ENCODE peak calls at places on chromosome 3, in eight cellular contexts. One of them, this sample, is unnamed.

GRCh38 chr3:156939315-156939714 is 113.2 kb downstream of the LEKR1 start:
- DNase-seq in HepG2: no peak
- DNase-seq in K562: no peak
- DNase-seq in H1: no peak
- DNase-seq in SK-N-SH: no peak
- DNase-seq in HCT116: no peak
- DNase-seq in GM12878: no peak
- DNase-seq in endothelial cell of umbilical vein: no peak
- DNase-seq in this sample: no peak

GRCh38 chr3:41188291-41188690 is 11.0 kb upstream of the CTNNB1 start:
- DNase-seq in HepG2: no peak
- DNase-seq in K562: no peak
- DNase-seq in H1: no peak
- DNase-seq in SK-N-SH: no peak
- DNase-seq in HCT116: no peak
- DNase-seq in GM12878: no peak
- DNase-seq in endothelial cell of umbilical vein: no peak
- DNase-seq in this sample: no peak

GRCh38 chr3:11530153-11530721 is 113.5 kb downstream of the VGLL4 start:
- DNase-seq in HepG2: peak
- DNase-seq in K562: no peak
- DNase-seq in H1: no peak
- DNase-seq in SK-N-SH: no peak
- DNase-seq in HCT116: no peak
- DNase-seq in GM12878: no peak
- DNase-seq in endothelial cell of umbilical vein: no peak
- DNase-seq in this sample: no peak

GRCh38 chr3:158727499-158728377 is 4.5 kb downstream of the RARRES1 start:
- DNase-seq in HepG2: peak
- DNase-seq in K562: peak
- DNase-seq in H1: no peak
- DNase-seq in SK-N-SH: peak
- DNase-seq in HCT116: peak
- DNase-seq in GM12878: peak
- DNase-seq in endothelial cell of umbilical vein: peak
- DNase-seq in this sample: peak

GRCh38 chr3:121985841-121986240 is 36.2 kb downstream of the ILDR1 start:
- DNase-seq in HepG2: no peak
- DNase-seq in K562: no peak
- DNase-seq in H1: no peak
- DNase-seq in SK-N-SH: no peak
- DNase-seq in HCT116: no peak
- DNase-seq in GM12878: no peak
- DNase-seq in endothelial cell of umbilical vein: no peak
- DNase-seq in this sample: no peak

GRCh38 chr3:193711523-193711963 is 118.5 kb downstream of the OPA1 start:
- DNase-seq in HepG2: peak
- DNase-seq in K562: no peak
- DNase-seq in H1: no peak
- DNase-seq in SK-N-SH: no peak
- DNase-seq in HCT116: no peak
- DNase-seq in GM12878: no peak
- DNase-seq in endothelial cell of umbilical vein: no peak
- DNase-seq in this sample: no peak

GRCh38 chr3:56254261-56254660 is 214.0 kb downstream of the ERC2 start:
- DNase-seq in HepG2: no peak
- DNase-seq in K562: no peak
- DNase-seq in H1: no peak
- DNase-seq in SK-N-SH: no peak
- DNase-seq in HCT116: no peak
- DNase-seq in GM12878: no peak
- DNase-seq in endothelial cell of umbilical vein: no peak
- DNase-seq in this sample: peak

GRCh38 chr3:109257269-109257668 is 59.0 kb downstream of the DPPA2 start:
- DNase-seq in HepG2: no peak
- DNase-seq in K562: no peak
- DNase-seq in H1: no peak
- DNase-seq in SK-N-SH: no peak
- DNase-seq in HCT116: no peak
- DNase-seq in GM12878: no peak
- DNase-seq in endothelial cell of umbilical vein: peak
- DNase-seq in this sample: no peak

GRCh38 chr3:66493464-66494099 is 7.2 kb downstream of the LRIG1 start:
- DNase-seq in HepG2: no peak
- DNase-seq in K562: no peak
- DNase-seq in H1: no peak
- DNase-seq in SK-N-SH: no peak
- DNase-seq in HCT116: no peak
- DNase-seq in GM12878: no peak
- DNase-seq in endothelial cell of umbilical vein: no peak
- DNase-seq in this sample: no peak

GRCh38 chr3:126678691-126679317 is 23.9 kb upstream of the TXNRD3 start:
- DNase-seq in HepG2: no peak
- DNase-seq in K562: no peak
- DNase-seq in H1: no peak
- DNase-seq in SK-N-SH: no peak
- DNase-seq in HCT116: no peak
- DNase-seq in GM12878: no peak
- DNase-seq in endothelial cell of umbilical vein: no peak
- DNase-seq in this sample: peak

GRCh38 chr3:126545544-126545943 is 13.2 kb downstream of the C3orf22 start:
- DNase-seq in HepG2: no peak
- DNase-seq in K562: no peak
- DNase-seq in H1: no peak
- DNase-seq in SK-N-SH: peak
- DNase-seq in HCT116: no peak
- DNase-seq in GM12878: no peak
- DNase-seq in endothelial cell of umbilical vein: no peak
- DNase-seq in this sample: no peak

GRCh38 chr3:29705906-29706507 is 425.1 kb downstream of the RBMS3 start:
- DNase-seq in HepG2: no peak
- DNase-seq in K562: no peak
- DNase-seq in H1: no peak
- DNase-seq in SK-N-SH: no peak
- DNase-seq in HCT116: no peak
- DNase-seq in GM12878: no peak
- DNase-seq in endothelial cell of umbilical vein: no peak
- DNase-seq in this sample: no peak

GRCh38 chr3:12935023-12935860 is 93.9 kb upstream of the RPL32 start:
- DNase-seq in HepG2: no peak
- DNase-seq in K562: peak
- DNase-seq in H1: no peak
- DNase-seq in SK-N-SH: no peak
- DNase-seq in HCT116: no peak
- DNase-seq in GM12878: no peak
- DNase-seq in endothelial cell of umbilical vein: no peak
- DNase-seq in this sample: no peak

GRCh38 chr3:12933901-12934300 is 92.5 kb upstream of the RPL32 start:
- DNase-seq in HepG2: no peak
- DNase-seq in K562: no peak
- DNase-seq in H1: no peak
- DNase-seq in SK-N-SH: no peak
- DNase-seq in HCT116: no peak
- DNase-seq in GM12878: no peak
- DNase-seq in endothelial cell of umbilical vein: no peak
- DNase-seq in this sample: no peak

GRCh38 chr3:12934431-12934830 is 93.1 kb upstream of the RPL32 start:
- DNase-seq in HepG2: no peak
- DNase-seq in K562: no peak
- DNase-seq in H1: no peak
- DNase-seq in SK-N-SH: no peak
- DNase-seq in HCT116: no peak
- DNase-seq in GM12878: no peak
- DNase-seq in endothelial cell of umbilical vein: no peak
- DNase-seq in this sample: no peak

GRCh38 chr3:12938258-12938711 is 96.9 kb upstream of the RPL32 start:
- DNase-seq in HepG2: no peak
- DNase-seq in K562: no peak
- DNase-seq in H1: no peak
- DNase-seq in SK-N-SH: no peak
- DNase-seq in HCT116: no peak
- DNase-seq in GM12878: no peak
- DNase-seq in endothelial cell of umbilical vein: no peak
- DNase-seq in this sample: no peak

DNA sequence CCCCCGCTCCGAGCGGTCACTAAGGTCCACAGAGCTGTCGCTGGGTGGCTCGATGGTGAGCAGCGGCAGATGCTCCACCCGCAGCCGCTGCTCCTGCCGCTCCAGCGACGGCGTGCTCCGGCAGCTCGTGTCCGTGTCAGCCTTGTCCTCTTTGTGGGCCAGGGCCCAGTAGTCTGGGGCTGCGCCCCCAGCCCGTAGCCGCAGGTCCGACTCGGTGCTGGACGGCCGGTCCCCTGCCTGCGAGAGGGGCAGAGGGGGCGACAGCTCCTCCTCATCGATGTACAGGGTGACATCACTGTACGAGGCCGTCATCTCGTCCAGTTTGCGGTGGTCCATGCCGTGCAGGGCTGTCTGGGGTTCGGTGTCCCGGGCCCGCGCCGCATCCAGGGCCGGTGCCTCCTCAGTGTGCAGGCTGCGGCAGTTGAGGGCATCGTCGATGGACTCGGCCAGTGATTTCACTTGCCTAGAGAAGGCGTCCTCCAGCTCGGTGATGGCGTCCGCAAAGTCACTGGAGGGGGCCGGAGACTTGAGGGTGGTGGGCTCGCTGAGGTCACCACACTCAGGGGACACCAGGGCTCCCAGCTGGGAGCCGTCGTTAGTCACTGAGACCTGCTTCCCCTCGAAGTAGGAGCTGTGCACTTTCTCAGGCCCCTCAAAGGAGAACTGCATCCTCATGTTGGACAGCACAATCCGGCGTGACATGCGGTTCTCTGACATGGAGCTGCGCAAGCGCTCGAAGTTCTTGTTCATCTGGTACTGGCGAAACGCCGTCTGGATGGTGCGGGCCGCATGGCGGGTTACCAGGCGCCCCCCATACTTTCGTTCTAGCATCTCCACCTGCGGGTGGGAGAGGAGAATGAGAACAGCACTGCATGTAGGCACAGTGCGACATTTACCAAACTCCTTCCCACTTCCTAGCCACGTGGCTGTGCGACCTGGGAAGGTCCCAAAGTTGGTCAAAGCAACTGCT is 94.8 kb upstream of the RPL32 start:
- DNase-seq in HepG2: no peak
- DNase-seq in K562: no peak
- DNase-seq in H1: no peak
- DNase-seq in SK-N-SH: no peak
- DNase-seq in HCT116: no peak
- DNase-seq in GM12878: no peak
- DNase-seq in endothelial cell of umbilical vein: no peak
- DNase-seq in this sample: no peak
- H3K4me2 ChIP-seq in HepG2: no peak
- H3K4me2 ChIP-seq in K562: no peak
- H3K4me2 ChIP-seq in H1: no peak
- H3K4me2 ChIP-seq in SK-N-SH: no peak
- H3K4me2 ChIP-seq in HCT116: no peak
- H3K4me2 ChIP-seq in GM12878: no peak
- H3K4me2 ChIP-seq in endothelial cell of umbilical vein: no peak
- H3K4me2 ChIP-seq in this sample: no peak

GRCh38 chr3:71708478-71709098 is 16.6 kb downstream of the EIF4E3 start:
- DNase-seq in HepG2: no peak
- DNase-seq in K562: no peak
- DNase-seq in H1: no peak
- DNase-seq in SK-N-SH: no peak
- DNase-seq in HCT116: no peak
- DNase-seq in GM12878: no peak
- DNase-seq in endothelial cell of umbilical vein: no peak
- DNase-seq in this sample: no peak
- TF ChIP-seq POLR2AphosphoS5 in HepG2: no peak
- TF ChIP-seq POLR2AphosphoS5 in K562: no peak
- TF ChIP-seq POLR2AphosphoS5 in H1: no peak
- TF ChIP-seq POLR2AphosphoS5 in SK-N-SH: no peak
- TF ChIP-seq POLR2AphosphoS5 in HCT116: no peak
- TF ChIP-seq POLR2AphosphoS5 in GM12878: no peak
- TF ChIP-seq POLR2AphosphoS5 in endothelial cell of umbilical vein: no peak
- TF ChIP-seq POLR2AphosphoS5 in this sample: no peak

DNA sequence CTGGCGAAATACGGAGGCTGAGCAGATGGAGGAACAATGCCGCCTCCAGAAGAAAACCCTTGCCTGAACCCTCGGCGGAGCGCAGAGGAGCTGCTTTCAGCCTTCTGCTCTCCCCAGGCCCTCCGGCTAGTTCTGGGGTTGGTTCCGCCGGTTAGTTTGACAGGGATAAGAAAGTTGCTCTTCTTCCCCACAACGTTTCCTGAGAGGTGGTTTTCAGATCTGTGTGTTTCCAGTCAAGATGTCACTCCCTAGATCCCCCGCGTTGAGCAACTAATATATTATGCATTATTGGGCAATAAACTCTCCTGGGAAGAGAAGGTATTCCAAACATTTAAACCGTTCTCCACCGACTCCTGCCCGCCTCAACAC is 551 bp downstream of the NLGN1 start:
- DNase-seq in HepG2: no peak
- DNase-seq in K562: no peak
- DNase-seq in H1: peak
- DNase-seq in SK-N-SH: no peak
- DNase-seq in HCT116: no peak
- DNase-seq in GM12878: no peak
- DNase-seq in endothelial cell of umbilical vein: no peak
- DNase-seq in this sample: peak
- H3K4me2 ChIP-seq in HepG2: no peak
- H3K4me2 ChIP-seq in K562: no peak
- H3K4me2 ChIP-seq in H1: peak
- H3K4me2 ChIP-seq in SK-N-SH: peak
- H3K4me2 ChIP-seq in HCT116: no peak
- H3K4me2 ChIP-seq in GM12878: no peak
- H3K4me2 ChIP-seq in endothelial cell of umbilical vein: peak
- H3K4me2 ChIP-seq in this sample: peak

GRCh38 chr3:150371741-150372254 is 36.3 kb upstream of the TSC22D2 start:
- DNase-seq in HepG2: peak
- DNase-seq in K562: peak
- DNase-seq in H1: no peak
- DNase-seq in SK-N-SH: no peak
- DNase-seq in HCT116: peak
- DNase-seq in GM12878: no peak
- DNase-seq in endothelial cell of umbilical vein: peak
- DNase-seq in this sample: no peak
- TF ChIP-seq POLR2AphosphoS5 in HepG2: no peak
- TF ChIP-seq POLR2AphosphoS5 in K562: no peak
- TF ChIP-seq POLR2AphosphoS5 in H1: no peak
- TF ChIP-seq POLR2AphosphoS5 in SK-N-SH: peak
- TF ChIP-seq POLR2AphosphoS5 in HCT116: peak
- TF ChIP-seq POLR2AphosphoS5 in GM12878: no peak
- TF ChIP-seq POLR2AphosphoS5 in endothelial cell of umbilical vein: peak
- TF ChIP-seq POLR2AphosphoS5 in this sample: no peak

GRCh38 chr3:111301238-111301798 is 229.7 kb downstream of the NECTIN3 start:
- DNase-seq in HepG2: no peak
- DNase-seq in K562: no peak
- DNase-seq in H1: no peak
- DNase-seq in SK-N-SH: no peak
- DNase-seq in HCT116: no peak
- DNase-seq in GM12878: no peak
- DNase-seq in endothelial cell of umbilical vein: no peak
- DNase-seq in this sample: no peak
- H3K4me2 ChIP-seq in HepG2: no peak
- H3K4me2 ChIP-seq in K562: no peak
- H3K4me2 ChIP-seq in H1: no peak
- H3K4me2 ChIP-seq in SK-N-SH: no peak
- H3K4me2 ChIP-seq in HCT116: no peak
- H3K4me2 ChIP-seq in GM12878: no peak
- H3K4me2 ChIP-seq in endothelial cell of umbilical vein: no peak
- H3K4me2 ChIP-seq in this sample: no peak